ENCODE peak calls at places on chromosomes 11 and 22, in eight cellular contexts. C, D, O, A, B, J, S and R are unnamed samples.

GRCh38 chr11:44300881-44301855 is 8.8 kb downstream of the ALX4 start:
- DNase-seq in D (no peak), J (no peak), B (no peak), S (no peak), O (no peak), C (no peak), A (no peak), R (no peak)

GRCh38 chr11:2889399-2890273 is 4.1 kb upstream of the CDKN1C start:
- DNase-seq in D (no peak), J (peak; percentile 52), A (no peak), C (no peak), O (no peak), S (no peak), B (no peak), R (no peak)

GRCh38 chr11:14449302-14449714 is 50.3 kb downstream of the COPB1 start:
- DNase-seq in D (no peak), S (no peak), C (no peak), O (no peak), B (no peak), J (no peak), A (no peak), R (no peak)

GRCh38 chr11:6433998-6434650 is 6.7 kb downstream of the HPX start:
- DNase-seq in C (no peak), D (no peak), B (no peak), J (no peak), O (no peak), S (no peak), A (peak; percentile 21), R (no peak)

GRCh38 chr22:22770280-22770871 is 117.2 kb upstream of the IGLL5 start:
- DNase-seq in A (peak; percentile 14), S (peak; percentile 68), B (peak; percentile 43), D (peak; percentile 13), C (peak; percentile 95), O (no peak), J (no peak), R (peak; percentile 54)

GRCh38 chr11:76203131-76203925 is 3.0 kb downstream of the WNT11 start:
- DNase-seq in B (no peak), S (no peak), D (no peak), C (no peak), O (no peak), A (no peak), J (peak; percentile 38), R (no peak)

GRCh38 chr11:130118165-130118564 is 41.4 kb upstream of the ST14 start:
- DNase-seq in O (no peak), S (no peak), J (no peak), D (no peak), A (no peak), C (no peak), B (no peak), R (no peak)

GRCh38 chr22:20566420-20567260 is 59.2 kb downstream of the MED15 start:
- DNase-seq in S (no peak), B (peak; percentile 46), A (peak; percentile 68), C (no peak), J (peak; percentile 64), O (no peak), D (peak; percentile 81), R (no peak)

GRCh38 chr11:2525166-2525861 is 80.5 kb downstream of the KCNQ1 start:
- DNase-seq in B (peak; percentile 8), S (no peak), D (no peak), O (peak; percentile 38), A (no peak), C (peak; percentile 39), J (peak; percentile 47), R (no peak)

GRCh38 chr22:29623553-29624169 is 20.2 kb downstream of the NF2 start:
- DNase-seq in O (no peak), C (no peak), D (no peak), S (no peak), A (no peak), J (no peak), B (no peak), R (no peak)

GRCh38 chr22:46934746-46935491 is 172.5 kb downstream of the TBC1D22A start:
- DNase-seq in S (no peak), B (no peak), D (no peak), J (no peak), O (no peak), C (peak; percentile 50), A (no peak), R (no peak)

GRCh38 chr11:34331736-34332135 is 26.1 kb downstream of the ABTB2 start:
- DNase-seq in O (no peak), B (no peak), D (no peak), A (no peak), C (no peak), J (no peak), S (no peak), R (no peak)

GRCh38 chr11:6757373-6757967 is 14.3 kb downstream of the OR2AG2 start:
- DNase-seq in J (no peak), C (peak; percentile 83), B (peak; percentile 33), D (peak; percentile 63), O (no peak), S (peak; percentile 70), A (peak; percentile 20), R (no peak)

GRCh38 chr11:113859665-113860064 is 15.7 kb downstream of the USP28 start:
- DNase-seq in A (peak; percentile 15), S (no peak), C (no peak), J (no peak), O (no peak), D (no peak), B (no peak), R (no peak)

GRCh38 chr22:28139993-28140392 is 220.9 kb upstream of the PITPNB start:
- DNase-seq in D (no peak), B (no peak), A (no peak), O (no peak), S (no peak), J (no peak), C (no peak), R (no peak)

GRCh38 chr11:91804057-91804456 is 420.6 kb upstream of the FAT3 start:
- DNase-seq in D (no peak), B (no peak), C (peak; percentile 80), A (no peak), O (no peak), J (no peak), S (peak; percentile 66), R (no peak)

GRCh38 chr11:102240502-102240901 is 76.8 kb upstream of the BIRC3 start:
- DNase-seq in J (no peak), S (no peak), D (no peak), B (no peak), O (no peak), A (no peak), C (no peak), R (no peak)

DNA sequence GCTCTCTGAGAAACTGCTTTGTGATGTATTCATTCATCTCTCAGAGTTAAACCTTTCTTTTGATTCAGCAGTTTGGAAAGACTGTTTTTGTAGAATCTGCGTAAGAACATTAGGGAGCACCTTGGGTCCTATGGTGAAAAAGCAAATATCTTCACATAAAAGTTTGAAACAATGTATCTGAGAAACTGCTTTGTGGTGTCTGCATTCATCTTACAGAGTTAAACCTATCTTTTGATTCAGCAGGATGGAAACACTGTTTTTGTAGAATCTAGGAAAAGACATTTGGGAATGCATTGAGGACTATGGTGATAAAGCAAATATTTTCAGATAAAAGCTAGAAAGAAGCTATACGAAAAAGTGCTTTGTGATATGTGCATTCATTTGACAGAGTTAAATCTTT is 361.3 kb downstream of the OR4C45 start:
- DNase-seq in S (no peak), D (no peak), J (no peak), B (no peak), O (no peak), A (no peak), C (no peak), R (no peak)
- H3K9me3 ChIP-seq in S (peaks cover 67% of the 10 kb centered on the region), D (peaks cover 41% of the 10 kb centered on the region), J (peaks cover 97% of the 10 kb centered on the region), B (peaks cover 2% of the 10 kb centered on the region), O (peaks cover 32% of the 10 kb centered on the region), A (no peaks in the 10 kb centered on the region), C (peaks cover 100% of the 10 kb centered on the region), R (no peaks in the 10 kb centered on the region)

DNA sequence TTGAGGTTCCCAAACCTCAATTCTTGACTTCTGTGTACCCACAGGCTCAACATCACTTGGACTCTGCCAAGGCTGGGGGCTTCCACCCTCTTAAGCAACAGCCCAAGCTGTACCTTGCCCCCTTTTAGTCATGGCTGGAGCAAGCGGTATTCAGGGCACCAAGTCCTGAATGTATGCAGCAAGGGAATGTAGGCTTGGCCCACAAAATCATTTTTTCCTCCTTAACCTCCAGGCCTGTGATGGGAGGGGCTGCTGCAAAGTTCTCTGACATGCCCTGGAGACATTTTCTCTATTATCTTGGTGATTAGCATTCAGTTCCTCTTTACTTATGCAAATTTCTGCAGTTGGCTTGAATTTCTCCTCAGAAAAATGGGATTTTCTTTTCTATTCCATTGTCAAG is 4.9 kb upstream of the OR5L1 start:
- DNase-seq in D (no peak), C (no peak), B (no peak), A (no peak), S (no peak), J (no peak), O (no peak), R (no peak)
- H3K9me3 ChIP-seq in D (peaks cover 6% of the 10 kb centered on the region), C (peaks cover 74% of the 10 kb centered on the region), B (no peaks in the 10 kb centered on the region), A (no peaks in the 10 kb centered on the region), S (peaks cover 23% of the 10 kb centered on the region), J (peaks cover 42% of the 10 kb centered on the region), O (peaks cover 7% of the 10 kb centered on the region), R (peaks cover 9% of the 10 kb centered on the region)

GRCh38 chr11:133519560-133519959 is 12.7 kb downstream of the OPCML start:
- DNase-seq in D (no peak), B (no peak), O (no peak), A (no peak), J (no peak), S (no peak), C (no peak), R (no peak)

GRCh38 chr11:133516845-133517244 is 15.5 kb downstream of the OPCML start:
- DNase-seq in D (no peak), S (no peak), A (no peak), B (no peak), J (no peak), C (peak; percentile 33), O (no peak), R (no peak)

GRCh38 chr11:133522344-133522743 is 10.0 kb downstream of the OPCML start:
- DNase-seq in S (no peak), C (no peak), D (no peak), A (no peak), J (no peak), O (no peak), B (no peak), R (no peak)

GRCh38 chr11:133518702-133519264 is 13.5 kb downstream of the OPCML start:
- DNase-seq in S (no peak), B (no peak), D (no peak), A (no peak), C (no peak), O (no peak), J (no peak), R (no peak)

DNA sequence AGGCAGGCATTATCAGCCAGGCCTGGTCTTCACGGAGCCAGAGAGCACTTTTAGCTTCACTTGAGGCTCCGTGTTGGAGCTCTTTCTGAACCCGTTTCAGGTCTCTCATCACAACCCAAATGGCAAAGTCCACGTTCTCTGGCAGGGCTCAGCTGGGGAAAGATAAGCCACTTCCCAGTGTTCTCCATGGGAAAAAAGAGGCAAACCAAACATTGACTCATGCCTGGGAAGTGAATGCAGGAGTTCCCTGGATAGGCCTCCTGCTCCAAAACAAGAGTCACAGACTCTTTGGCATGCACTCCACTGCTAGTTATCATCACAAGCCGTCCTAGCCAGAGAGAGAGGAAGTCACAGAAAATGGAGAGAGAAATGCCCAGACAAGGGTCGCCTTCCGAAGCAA is 11.6 kb downstream of the OPCML start:
- DNase-seq in A (no peak), J (no peak), O (no peak), S (no peak), B (no peak), D (no peak), C (no peak), R (no peak)
- H3K9me3 ChIP-seq in A (no peaks in the 10 kb centered on the region), J (no peaks in the 10 kb centered on the region), O (no peaks in the 10 kb centered on the region), S (no peaks in the 10 kb centered on the region), B (no peaks in the 10 kb centered on the region), D (no peaks in the 10 kb centered on the region), C (no peaks in the 10 kb centered on the region), R (no peaks in the 10 kb centered on the region)

GRCh38 chr22:47944941-47945340 is 1182.5 kb downstream of the TBC1D22A start:
- DNase-seq in B (no peak), J (no peak), C (no peak), S (no peak), A (no peak), D (no peak), O (no peak), R (no peak)
- H3K9me3 ChIP-seq in B (no peaks in the 10 kb centered on the region), J (no peaks in the 10 kb centered on the region), C (peaks cover 29% of the 10 kb centered on the region), S (no peaks in the 10 kb centered on the region), A (no peaks in the 10 kb centered on the region), D (no peaks in the 10 kb centered on the region), O (no peaks in the 10 kb centered on the region), R (no peaks in the 10 kb centered on the region)